ENCODE peak calls at places on chromosomes 6 and 20, in seven cellular contexts. One of them, this sample, is unnamed. For H3K4me1, the result is how much of the 10 kb centered on the place peaks cover.

GRCh38 chr20:3238616-3239025 is 369 bp downstream of the SLC4A11 start:
- DNase-seq in heart left ventricle: no peak
- DNase-seq in uterus: no peak
- DNase-seq in stomach: peak
- DNase-seq in transverse colon: peak
- DNase-seq in A549: no peak
- DNase-seq in prostate gland: peak
- DNase-seq in this sample: peak

GRCh38 chr20:19260412-19261090 is 48.1 kb downstream of the SLC24A3 start:
- DNase-seq in prostate gland: no peak
- DNase-seq in transverse colon: no peak
- DNase-seq in heart left ventricle: no peak
- DNase-seq in A549: no peak
- DNase-seq in uterus: no peak
- DNase-seq in stomach: no peak
- DNase-seq in this sample: no peak

GRCh38 chr6:27541212-27541931 is 68.5 kb upstream of the ZNF184 start:
- DNase-seq in A549: peak
- DNase-seq in prostate gland: no peak
- DNase-seq in stomach: no peak
- DNase-seq in heart left ventricle: no peak
- DNase-seq in uterus: no peak
- DNase-seq in transverse colon: no peak
- DNase-seq in this sample: no peak

GRCh38 chr20:49516916-49517315 is 34.4 kb upstream of the KCNB1 start:
- DNase-seq in transverse colon: no peak
- DNase-seq in heart left ventricle: no peak
- DNase-seq in A549: no peak
- DNase-seq in stomach: no peak
- DNase-seq in uterus: no peak
- DNase-seq in prostate gland: no peak
- DNase-seq in this sample: no peak

GRCh38 chr6:106114492-106114891 is 28.4 kb downstream of the PRDM1 start:
- DNase-seq in uterus: no peak
- DNase-seq in transverse colon: no peak
- DNase-seq in stomach: no peak
- DNase-seq in A549: no peak
- DNase-seq in heart left ventricle: no peak
- DNase-seq in prostate gland: no peak
- DNase-seq in this sample: no peak

GRCh38 chr6:15912505-15912767 is 216.4 kb upstream of the MYLIP start:
- DNase-seq in stomach: no peak
- DNase-seq in transverse colon: no peak
- DNase-seq in heart left ventricle: no peak
- DNase-seq in prostate gland: no peak
- DNase-seq in A549: no peak
- DNase-seq in uterus: no peak
- DNase-seq in this sample: no peak

GRCh38 chr6:56346958-56347357 is 99.6 kb upstream of the COL21A1 start:
- DNase-seq in stomach: no peak
- DNase-seq in heart left ventricle: no peak
- DNase-seq in A549: no peak
- DNase-seq in transverse colon: no peak
- DNase-seq in uterus: no peak
- DNase-seq in prostate gland: no peak
- DNase-seq in this sample: no peak

GRCh38 chr20:5807431-5807830 is 57.2 kb downstream of the SHLD1 start:
- DNase-seq in heart left ventricle: no peak
- DNase-seq in stomach: no peak
- DNase-seq in uterus: no peak
- DNase-seq in A549: no peak
- DNase-seq in prostate gland: no peak
- DNase-seq in transverse colon: no peak
- DNase-seq in this sample: no peak

GRCh38 chr20:49405062-49405683 is 77.3 kb downstream of the KCNB1 start:
- DNase-seq in uterus: no peak
- DNase-seq in transverse colon: no peak
- DNase-seq in prostate gland: no peak
- DNase-seq in A549: no peak
- DNase-seq in heart left ventricle: no peak
- DNase-seq in stomach: no peak
- DNase-seq in this sample: no peak

GRCh38 chr6:40349566-40350192 is 237.5 kb downstream of the LRFN2 start:
- DNase-seq in A549: no peak
- DNase-seq in stomach: no peak
- DNase-seq in uterus: no peak
- DNase-seq in transverse colon: no peak
- DNase-seq in heart left ventricle: no peak
- DNase-seq in prostate gland: no peak
- DNase-seq in this sample: no peak

GRCh38 chr6:40346241-40346640 is 240.9 kb downstream of the LRFN2 start:
- DNase-seq in stomach: no peak
- DNase-seq in uterus: no peak
- DNase-seq in heart left ventricle: no peak
- DNase-seq in transverse colon: no peak
- DNase-seq in A549: no peak
- DNase-seq in prostate gland: no peak
- DNase-seq in this sample: no peak

GRCh38 chr6:40349092-40349491 is 238.1 kb downstream of the LRFN2 start:
- DNase-seq in transverse colon: no peak
- DNase-seq in uterus: peak
- DNase-seq in stomach: no peak
- DNase-seq in A549: no peak
- DNase-seq in heart left ventricle: no peak
- DNase-seq in prostate gland: peak
- DNase-seq in this sample: no peak

GRCh38 chr6:40348591-40348990 is 238.6 kb downstream of the LRFN2 start:
- DNase-seq in prostate gland: peak
- DNase-seq in A549: no peak
- DNase-seq in heart left ventricle: no peak
- DNase-seq in uterus: no peak
- DNase-seq in stomach: no peak
- DNase-seq in transverse colon: no peak
- DNase-seq in this sample: no peak

DNA sequence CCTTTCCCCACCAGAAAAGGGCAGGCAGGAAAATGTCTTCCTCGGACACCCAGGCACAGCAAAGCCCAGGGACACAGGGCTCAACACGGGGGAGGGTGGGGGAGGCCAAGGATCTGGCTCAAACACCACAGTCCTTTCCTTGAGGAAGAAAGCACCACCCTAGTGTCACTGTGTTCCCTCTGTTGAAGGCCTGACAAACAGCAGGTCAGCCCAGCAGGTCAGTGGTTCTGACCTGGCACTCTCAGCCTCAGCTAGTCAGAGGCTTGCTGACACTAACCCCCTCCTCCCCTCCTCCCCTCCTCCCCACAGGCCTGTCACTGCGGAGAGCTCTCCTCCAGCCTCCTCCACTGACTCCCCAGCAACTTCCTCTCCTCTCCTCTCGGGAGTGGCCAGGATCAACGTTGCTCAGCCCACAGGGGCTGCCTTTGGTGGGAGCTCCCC is 239.6 kb downstream of the LRFN2 start:
- DNase-seq in A549: no peak
- DNase-seq in stomach: no peak
- DNase-seq in transverse colon: no peak
- DNase-seq in heart left ventricle: no peak
- DNase-seq in uterus: no peak
- DNase-seq in prostate gland: peak
- DNase-seq in this sample: no peak
- H3K4me1 ChIP-seq in A549: under half
- H3K4me1 ChIP-seq in stomach: under half
- H3K4me1 ChIP-seq in transverse colon: under half
- H3K4me1 ChIP-seq in heart left ventricle: under half
- H3K4me1 ChIP-seq in uterus: under half
- H3K4me1 ChIP-seq in prostate gland: under half
- H3K4me1 ChIP-seq in this sample: under half

GRCh38 chr6:42332916-42333315 is 115.3 kb upstream of the MRPS10 start:
- DNase-seq in transverse colon: no peak
- DNase-seq in uterus: no peak
- DNase-seq in heart left ventricle: no peak
- DNase-seq in A549: no peak
- DNase-seq in stomach: no peak
- DNase-seq in prostate gland: no peak
- DNase-seq in this sample: no peak
- TF ChIP-seq POLR2A in transverse colon: no peak
- TF ChIP-seq POLR2A in uterus: no peak
- TF ChIP-seq POLR2A in heart left ventricle: no peak
- TF ChIP-seq POLR2A in A549: no peak
- TF ChIP-seq POLR2A in stomach: no peak
- TF ChIP-seq POLR2A in prostate gland: no peak
- TF ChIP-seq POLR2A in this sample: no peak

DNA sequence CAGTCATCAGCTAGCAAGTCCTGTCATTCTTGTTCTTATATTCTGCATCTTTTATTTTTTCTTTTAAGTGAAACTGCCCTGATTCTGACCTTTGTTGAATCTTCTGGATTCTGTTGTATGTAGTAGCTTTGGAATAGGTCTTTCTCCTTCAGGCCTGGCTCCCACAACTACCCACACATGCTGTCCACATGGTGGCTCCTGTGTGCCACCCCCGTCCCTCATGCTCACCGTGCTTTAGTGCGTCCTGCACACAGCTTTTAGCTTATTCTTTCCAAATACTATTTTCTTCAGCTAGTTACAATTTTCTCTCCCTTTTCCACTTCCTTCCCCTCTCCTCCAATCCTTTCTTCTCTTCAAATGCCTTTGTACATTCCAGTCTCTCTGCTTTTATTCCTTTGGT is 61.8 kb downstream of the CTNNBL1 start:
- DNase-seq in transverse colon: no peak
- DNase-seq in heart left ventricle: no peak
- DNase-seq in prostate gland: no peak
- DNase-seq in uterus: no peak
- DNase-seq in A549: no peak
- DNase-seq in stomach: no peak
- DNase-seq in this sample: no peak
- TF ChIP-seq CTCF in transverse colon: no peak
- TF ChIP-seq CTCF in heart left ventricle: peak
- TF ChIP-seq CTCF in prostate gland: no peak
- TF ChIP-seq CTCF in uterus: no peak
- TF ChIP-seq CTCF in A549: no peak
- TF ChIP-seq CTCF in stomach: no peak
- TF ChIP-seq CTCF in this sample: no peak

DNA sequence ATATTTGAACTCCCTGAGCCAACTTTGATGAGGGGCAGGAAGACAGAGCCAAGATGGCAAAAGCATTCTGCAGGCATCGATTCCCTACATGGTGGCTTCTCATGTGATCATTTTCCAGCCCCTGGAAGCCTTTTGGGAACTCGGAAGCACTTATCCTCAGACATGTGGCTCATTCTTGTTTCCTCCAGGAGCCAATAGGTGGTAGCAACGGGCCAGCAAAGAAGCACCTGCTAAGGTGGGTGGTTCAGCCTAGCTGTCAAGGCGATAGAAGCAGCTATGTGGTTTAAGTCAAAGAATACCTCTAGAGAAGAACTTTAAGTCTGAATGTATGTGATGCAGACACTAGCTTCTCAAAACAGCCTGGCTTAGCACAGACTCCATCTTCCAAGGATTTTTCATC is 64.9 kb upstream of the PAX1 start:
- DNase-seq in transverse colon: no peak
- DNase-seq in stomach: no peak
- DNase-seq in heart left ventricle: no peak
- DNase-seq in A549: peak
- DNase-seq in prostate gland: peak
- DNase-seq in uterus: no peak
- DNase-seq in this sample: peak
- H3K4me1 ChIP-seq in transverse colon: under half
- H3K4me1 ChIP-seq in stomach: under half
- H3K4me1 ChIP-seq in heart left ventricle: under half
- H3K4me1 ChIP-seq in A549: under half
- H3K4me1 ChIP-seq in prostate gland: under half
- H3K4me1 ChIP-seq in uterus: under half
- H3K4me1 ChIP-seq in this sample: under half

DNA sequence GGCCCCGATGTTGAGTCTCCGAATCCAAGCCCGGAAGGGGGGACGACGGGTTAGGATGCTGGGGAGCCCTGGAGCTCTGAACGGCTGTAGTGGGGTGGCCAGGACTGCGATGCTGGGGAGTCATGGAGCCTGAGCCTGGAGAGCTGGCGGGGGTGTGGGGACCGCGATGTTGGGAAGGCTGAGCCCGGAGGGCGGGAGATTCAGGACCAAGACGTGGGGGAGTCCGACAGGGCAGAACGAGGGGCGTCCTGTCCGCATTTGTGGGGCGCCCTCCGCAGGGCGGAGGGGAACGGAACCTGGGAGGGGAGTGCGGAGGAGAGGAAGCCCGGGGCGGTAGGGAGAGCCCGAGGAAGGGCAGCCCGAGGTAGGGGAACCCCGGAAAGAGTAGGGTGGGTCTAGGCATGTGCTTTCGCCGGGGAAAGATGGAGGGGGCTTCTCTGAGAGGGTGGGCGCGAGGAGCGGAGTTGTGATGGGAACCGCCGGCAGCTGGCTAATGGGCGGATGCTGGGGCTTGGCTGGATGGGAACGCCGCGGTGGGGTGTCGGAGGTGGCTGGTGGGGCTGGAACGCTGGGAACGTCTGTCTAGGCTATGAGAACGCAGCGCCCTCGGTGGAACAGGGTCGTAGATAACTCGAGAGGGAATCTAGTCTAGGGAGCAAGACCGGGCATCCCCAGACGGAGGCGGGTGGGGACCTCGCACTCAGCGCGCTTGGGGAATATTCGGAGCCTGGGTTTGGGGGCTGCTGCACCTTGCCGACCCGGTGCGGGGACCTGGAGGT is 681 bp downstream of the PAQR8 start:
- DNase-seq in stomach: peak
- DNase-seq in uterus: peak
- DNase-seq in prostate gland: no peak
- DNase-seq in heart left ventricle: peak
- DNase-seq in A549: no peak
- DNase-seq in transverse colon: peak
- DNase-seq in this sample: peak
- TF ChIP-seq POLR2A in stomach: no peak
- TF ChIP-seq POLR2A in uterus: no peak
- TF ChIP-seq POLR2A in prostate gland: no peak
- TF ChIP-seq POLR2A in heart left ventricle: no peak
- TF ChIP-seq POLR2A in A549: no peak
- TF ChIP-seq POLR2A in transverse colon: no peak
- TF ChIP-seq POLR2A in this sample: no peak

This sample was measured in thyroid gland.